ENCODE peak calls at places on chromosome 4, in five cellular contexts. Z is mesothelial cell of epicardium, J is anterior cingulate cortex, D is T-helper 2 cell, P is astrocyte of the spinal cord. H is an unnamed sample.

GRCh38 chr4:34932591-34932990 is 1311.7 kb downstream of the ARAP2 start:
- DNase-seq in Z (no peak), J (no peak), D (no peak), P (no peak), H (no peak)

GRCh38 chr4:177761692-177762091 is 319.5 kb upstream of the AGA start:
- DNase-seq in D (no peak), P (no peak), J (no peak), Z (no peak), H (no peak)

GRCh38 chr4:81426770-81427604 is 44.7 kb downstream of the RASGEF1B start:
- DNase-seq in D (no peak), Z (no peak), P (no peak), J (no peak), H (no peak)

GRCh38 chr4:10117424-10118354 is 1.1 kb upstream of the WDR1 start:
- DNase-seq in P (peak), J (no peak), Z (peak), D (no peak), H (no peak)

GRCh38 chr4:2417196-2417764 is 1.2 kb downstream of the ZFYVE28 start:
- DNase-seq in D (no peak), P (no peak), J (no peak), Z (no peak), H (no peak)

GRCh38 chr4:8277356-8278008 is 7.9 kb downstream of the HTRA3 start:
- DNase-seq in Z (no peak), P (no peak), J (no peak), D (no peak), H (no peak)

GRCh38 chr4:181957088-181957487 is 286.1 kb upstream of the TENM3 start:
- DNase-seq in P (peak), D (no peak), Z (peak), J (no peak), H (no peak)

GRCh38 chr4:85783483-85783882 is 308.5 kb downstream of the ARHGAP24 start:
- DNase-seq in P (peak), J (no peak), Z (no peak), D (no peak), H (no peak)

GRCh38 chr4:5821665-5822358 is 71.1 kb downstream of the CRMP1 start:
- DNase-seq in P (no peak), Z (no peak), J (no peak), D (no peak), H (no peak)

GRCh38 chr4:23857353-23857752 is 32.5 kb downstream of the PPARGC1A start:
- DNase-seq in Z (no peak), P (peak), J (no peak), D (no peak), H (no peak)

GRCh38 chr4:8688041-8688907 is 95.7 kb downstream of the CPZ start:
- DNase-seq in Z (peak), P (no peak), J (no peak), D (no peak), H (no peak)

H was measured in D721Med.